ENCODE peak calls at places on chromosomes 7 and 10, in eight cellular contexts. Q is psoas muscle, V is dorsolateral prefrontal cortex, H is choroid plexus epithelial cell, F is body of pancreas, J is mammary epithelial cell, O is uterus, L is mesothelial cell of epicardium. G is an unnamed sample.

GRCh38 chr7:110905773-110906566 is 185.0 kb upstream of the LRRN3 start:
- DNase-seq in J (no peak), L (no peak), V (no peak), Q (no peak), H (no peak), O (no peak), F (no peak), G (no peak)

GRCh38 chr10:95445837-95446347 is 115.3 kb downstream of the SORBS1 start:
- DNase-seq in J (peak), H (peak), O (peak), F (peak), V (no peak), L (no peak), Q (peak), G (peak)

GRCh38 chr10:72625276-72625607 is 637 bp downstream of the MICU1 start:
- DNase-seq in Q (no peak), O (no peak), J (no peak), V (no peak), L (no peak), F (no peak), H (no peak), G (no peak)

GRCh38 chr10:3972460-3973366 is 187.7 kb upstream of the KLF6 start:
- DNase-seq in O (no peak), Q (no peak), V (no peak), L (no peak), F (no peak), J (no peak), H (no peak), G (no peak)

GRCh38 chr7:133735222-133735621 is 391.9 kb upstream of the LRGUK start:
- DNase-seq in J (no peak), O (no peak), V (no peak), Q (no peak), L (no peak), H (peak), F (no peak), G (no peak)

GRCh38 chr7:12491526-12491925 is 79.0 kb upstream of the SCIN start:
- DNase-seq in O (no peak), V (no peak), H (no peak), Q (no peak), J (no peak), F (no peak), L (no peak), G (no peak)

GRCh38 chr10:21184216-21184615 is 287.1 kb upstream of the NEBL start:
- DNase-seq in H (peak), O (no peak), V (no peak), Q (no peak), L (no peak), J (peak), F (no peak), G (no peak)

GRCh38 chr10:132574783-132575319 is 37.3 kb downstream of the INPP5A start:
- DNase-seq in L (no peak), Q (no peak), V (no peak), J (no peak), F (no peak), H (peak), O (no peak), G (no peak)

GRCh38 chr7:125663961-125664360 is 734.3 kb upstream of the POT1 start:
- DNase-seq in O (no peak), J (no peak), Q (no peak), F (no peak), V (no peak), L (no peak), H (no peak), G (no peak)

GRCh38 chr7:151763420-151763984 is 113.4 kb downstream of the PRKAG2 start:
- DNase-seq in Q (peak), O (no peak), V (no peak), L (no peak), J (no peak), H (no peak), F (no peak), G (no peak)

GRCh38 chr10:84908491-84908890 is 580.1 kb downstream of the CCSER2 start:
- DNase-seq in O (no peak), V (no peak), L (no peak), H (no peak), Q (no peak), J (peak), F (no peak), G (no peak)

GRCh38 chr7:86914468-86915054 is 144.9 kb downstream of the ELAPOR2 start:
- DNase-seq in F (no peak), L (no peak), J (no peak), Q (no peak), H (peak), O (no peak), V (no peak), G (no peak)

GRCh38 chr10:15136960-15137359 is 31.5 kb downstream of the NMT2 start:
- DNase-seq in F (no peak), L (no peak), O (no peak), Q (no peak), H (peak), V (no peak), J (no peak), G (no peak)

GRCh38 chr7:122847871-122848473 is 38.3 kb downstream of the CADPS2 start:
- DNase-seq in J (no peak), L (no peak), O (no peak), F (no peak), Q (no peak), V (no peak), H (no peak), G (no peak)

GRCh38 chr10:63520463-63521388 is 475 bp upstream of the REEP3 start:
- DNase-seq in L (peak), F (peak), J (peak), O (peak), H (peak), V (peak), Q (peak), G (no peak)

GRCh38 chr7:2757361-2757903 is 69.4 kb downstream of the AMZ1 start:
- DNase-seq in F (no peak), V (no peak), H (peak), L (no peak), J (peak), Q (peak), O (peak), G (no peak)

GRCh38 chr10:34078798-34079470 is 736.2 kb downstream of the PARD3 start:
- DNase-seq in H (peak), O (peak), V (no peak), F (peak), Q (peak), L (no peak), J (peak), G (no peak)

GRCh38 chr7:40447345-40447744 is 312.5 kb downstream of the SUGCT start:
- DNase-seq in V (no peak), H (no peak), L (no peak), F (no peak), O (no peak), Q (no peak), J (no peak), G (no peak)

GRCh38 chr7:111931016-111931517 is 275.1 kb downstream of the DOCK4 start:
- DNase-seq in F (no peak), J (peak), H (peak), L (no peak), Q (no peak), V (no peak), O (no peak), G (no peak)

GRCh38 chr10:27373566-27374160 is 130.4 kb upstream of the RAB18 start:
- DNase-seq in L (no peak), V (no peak), O (no peak), H (no peak), J (peak), F (no peak), Q (no peak), G (no peak)
- TF ChIP-seq CTCF in L (no peak), V (no peak), O (no peak), H (no peak), J (no peak), F (no peak), Q (no peak), G (no peak)

GRCh38 chr7:6613706-6614105 is 1.7 kb upstream of the ZNF853 start:
- DNase-seq in J (no peak), Q (no peak), H (no peak), L (no peak), V (no peak), F (no peak), O (no peak), G (no peak)
- TF ChIP-seq CTCF in J (no peak), Q (no peak), H (no peak), L (no peak), V (no peak), F (no peak), O (no peak), G (no peak)

DNA sequence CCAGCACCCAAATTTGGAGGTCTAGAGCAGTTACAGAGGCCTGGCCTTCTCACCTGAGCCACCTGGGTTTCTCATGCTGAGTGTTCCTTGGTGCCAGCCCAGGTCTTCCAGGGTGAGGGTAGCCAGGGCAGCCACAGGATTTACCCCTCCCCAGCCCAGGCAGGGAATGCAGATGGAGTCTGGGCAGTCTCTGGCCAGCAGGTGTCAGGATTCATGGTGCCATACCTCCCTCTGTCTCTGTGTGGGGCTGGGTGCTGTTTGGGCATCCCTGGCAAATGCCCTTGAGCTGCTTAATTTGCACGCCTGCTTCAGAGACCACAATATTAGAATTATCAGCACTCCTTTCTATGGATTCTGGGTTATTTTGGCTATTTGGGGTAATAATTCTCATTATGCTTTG is 246.7 kb downstream of the GFRA1 start:
- DNase-seq in V (no peak), Q (no peak), H (no peak), L (no peak), O (no peak), F (no peak), J (no peak), G (no peak)
- TF ChIP-seq CTCF in V (no peak), Q (no peak), H (no peak), L (no peak), O (no peak), F (peak), J (no peak), G (no peak)

GRCh38 chr7:155814569-155815276 is 2.5 kb upstream of the SHH start:
- DNase-seq in Q (no peak), F (no peak), L (no peak), H (no peak), O (no peak), J (no peak), V (no peak), G (no peak)
- TF ChIP-seq CTCF in Q (no peak), F (no peak), L (no peak), H (no peak), O (no peak), J (no peak), V (no peak), G (no peak)

GRCh38 chr10:86970152-86970886 is 2.0 kb downstream of the ADIRF start:
- DNase-seq in F (peak), O (peak), Q (peak), L (no peak), V (no peak), H (no peak), J (peak), G (no peak)

GRCh38 chr10:86972613-86973380 is 4.5 kb downstream of the ADIRF start:
- DNase-seq in H (no peak), F (no peak), O (peak), J (no peak), L (no peak), Q (no peak), V (no peak), G (no peak)

GRCh38 chr10:86969421-86970041 is 1.2 kb downstream of the ADIRF start:
- DNase-seq in J (peak), V (no peak), F (no peak), L (no peak), H (no peak), Q (peak), O (peak), G (no peak)

GRCh38 chr10:86970887-86971145 is 2.5 kb downstream of the ADIRF start:
- DNase-seq in O (no peak), Q (no peak), L (no peak), F (no peak), V (no peak), H (no peak), J (no peak), G (no peak)

DNA sequence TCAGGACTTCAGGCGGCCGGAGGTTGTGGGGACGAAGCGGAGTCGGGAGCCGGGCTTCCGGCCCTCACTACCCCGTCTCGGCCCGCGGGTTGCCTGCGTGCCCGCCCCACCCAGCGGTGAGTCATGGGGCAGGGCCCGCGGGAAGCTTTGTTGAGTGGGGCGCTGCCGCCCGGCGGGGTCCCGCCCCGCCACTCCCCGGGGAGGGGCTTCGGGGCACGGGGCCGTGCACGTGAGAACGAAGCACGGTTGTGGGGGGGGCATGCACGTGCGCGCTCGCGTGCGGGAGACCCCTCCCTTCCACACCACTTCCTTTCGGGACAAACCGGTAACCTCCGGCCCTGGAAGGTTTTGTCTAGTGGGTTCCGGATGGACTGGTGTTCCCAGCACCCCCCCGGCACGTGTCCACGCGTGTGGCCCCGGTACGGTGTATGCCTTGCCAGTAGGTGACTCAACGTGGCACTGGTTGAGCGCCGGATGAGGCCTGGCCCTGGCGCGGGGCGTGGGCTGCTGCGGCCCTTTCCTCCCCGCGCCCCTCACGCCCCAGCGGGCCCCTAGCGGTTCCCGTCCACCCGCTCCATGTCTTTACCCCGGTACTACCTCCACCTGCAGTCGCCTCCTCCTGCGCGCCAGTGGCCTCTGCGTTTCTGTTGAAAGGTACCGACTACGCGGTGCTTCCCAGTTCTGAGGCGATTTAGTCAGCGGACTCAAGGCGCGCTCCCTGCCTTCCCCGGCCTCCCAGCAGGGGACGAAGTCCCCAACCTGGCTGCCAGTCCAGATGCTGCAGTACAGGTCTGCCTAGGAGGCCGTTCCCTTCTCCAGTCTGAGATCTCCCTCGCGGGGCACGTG is 3.1 kb downstream of the ADIRF start:
- DNase-seq in O (peak), Q (peak), V (no peak), L (peak), H (peak), F (peak), J (peak), G (peak)
- TF ChIP-seq CTCF in O (no peak), Q (peak), V (no peak), L (no peak), H (peak), F (peak), J (peak), G (no peak)

DNA sequence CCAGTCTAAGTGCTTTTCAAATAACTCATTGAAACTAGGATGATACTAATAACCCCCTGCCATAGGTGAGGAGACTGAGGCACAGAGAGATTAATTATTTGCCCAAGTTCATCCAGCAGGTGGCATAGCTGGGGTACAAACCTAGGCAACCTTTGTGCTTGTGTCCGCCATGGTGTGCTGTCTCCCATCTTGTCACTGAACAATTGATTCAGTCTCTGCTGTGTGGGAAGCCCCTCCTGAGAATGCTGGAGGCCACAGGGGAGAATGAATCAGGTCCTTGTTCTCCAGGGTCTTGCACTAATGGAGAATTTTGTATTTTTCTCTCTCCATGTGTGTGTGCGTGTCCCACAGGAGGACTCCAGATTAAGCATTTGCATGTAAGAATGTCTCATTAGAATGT is 15.8 kb upstream of the TMEM236 start:
- DNase-seq in Q (no peak), V (no peak), F (no peak), L (no peak), H (no peak), O (no peak), J (no peak), G (no peak)
- TF ChIP-seq CTCF in Q (no peak), V (no peak), F (peak), L (no peak), H (peak), O (no peak), J (peak), G (no peak)

G was measured in GM12864.